ENCODE peak calls at places on chromosomes 1 and 21, in five cellular contexts. Z is CD8-positive, alpha-beta T cell; C is heart left ventricle; M is IMR-90; W is endodermal cell. O is an unnamed sample.

GRCh38 chr1:112046630-112047029 is 57.2 kb upstream of the KCND3 start:
- DNase-seq in Z (no peak), C (no peak), M (no peak), W (no peak), O (no peak)

GRCh38 chr1:216456682-216457081 is 33.4 kb upstream of the USH2A start:
- DNase-seq in Z (no peak), C (no peak), M (peak; percentile 87), W (no peak), O (no peak)

GRCh38 chr1:21337010-21337437 is 46.8 kb upstream of the ECE1 start:
- DNase-seq in Z (no peak), C (no peak), M (no peak), W (no peak), O (no peak)

GRCh38 chr1:79082233-79082632 is 75.7 kb upstream of the ADGRL4 start:
- DNase-seq in Z (no peak), C (no peak), M (no peak), W (no peak), O (no peak)

GRCh38 chr1:84985365-84985764 is 11.5 kb downstream of the MCOLN2 start:
- DNase-seq in Z (no peak), C (no peak), M (no peak), W (no peak), O (no peak)

GRCh38 chr21:45303111-45303615 is 15.5 kb upstream of the POFUT2 start:
- DNase-seq in Z (no peak), C (peak; percentile 34), M (no peak), W (peak; percentile 39), O (peak; percentile 59)

GRCh38 chr1:187648091-187648490 is 819.3 kb downstream of the PLA2G4A start:
- DNase-seq in Z (no peak), C (no peak), M (no peak), W (no peak), O (no peak)

GRCh38 chr1:201741763-201742342 is 87.1 kb upstream of the IPO9 start:
- DNase-seq in Z (no peak), C (no peak), M (no peak), W (no peak), O (no peak)

GRCh38 chr1:94607398-94607797 is 65.8 kb upstream of the F3 start:
- DNase-seq in Z (no peak), C (no peak), M (no peak), W (no peak), O (no peak)

GRCh38 chr1:5349526-5349925 is 642.7 kb downstream of the NPHP4 start:
- DNase-seq in Z (no peak), C (no peak), M (no peak), W (no peak), O (no peak)

GRCh38 chr1:91152331-91152730 is 130.5 kb upstream of the ZNF644 start:
- DNase-seq in Z (no peak), C (no peak), M (no peak), W (no peak), O (no peak)

GRCh38 chr1:238558156-238558555 is 667.4 kb upstream of the ZP4 start:
- DNase-seq in Z (no peak), C (no peak), M (peak; percentile 81), W (no peak), O (no peak)

GRCh38 chr21:29371464-29371863 is 72.7 kb downstream of the BACH1 start:
- DNase-seq in Z (no peak), C (no peak), M (no peak), W (peak; percentile 5), O (no peak)

GRCh38 chr1:231393668-231394067 is 28.4 kb downstream of the EGLN1 start:
- DNase-seq in Z (no peak), C (no peak), M (no peak), W (no peak), O (no peak)

GRCh38 chr1:33943978-33944377 is 80.1 kb downstream of the HMGB4 start:
- DNase-seq in Z (no peak), C (no peak), M (peak; percentile 59), W (no peak), O (no peak)

GRCh38 chr1:115113781-115114180 is 24.5 kb upstream of the TSPAN2 start:
- DNase-seq in Z (no peak), C (no peak), M (peak; percentile 35), W (no peak), O (no peak)

GRCh38 chr1:117735045-117735992 is 129.5 kb downstream of the TENT5C start:
- DNase-seq in Z (no peak), C (no peak), M (peak; percentile 61), W (no peak), O (no peak)

GRCh38 chr1:165116732-165117131 is 239.8 kb downstream of the LMX1A start:
- DNase-seq in Z (no peak), C (no peak), M (peak; percentile 56), W (no peak), O (no peak)

GRCh38 chr1:160428655-160429054 is 28.3 kb downstream of the VANGL2 start:
- DNase-seq in Z (peak; percentile 24), C (peak; percentile 57), M (peak; percentile 47), W (peak; percentile 78), O (no peak)

GRCh38 chr1:198258491-198258890 is 101.7 kb downstream of the NEK7 start:
- DNase-seq in Z (no peak), C (no peak), M (peak; percentile 87), W (no peak), O (no peak)

GRCh38 chr1:227907439-227908015 is 40.2 kb downstream of the WNT9A start:
- DNase-seq in Z (no peak), C (no peak), M (no peak), W (no peak), O (no peak)

GRCh38 chr1:115426271-115426771 is 88.3 kb upstream of the NGF start:
- DNase-seq in Z (no peak), C (peak; percentile 88), M (peak; percentile 91), W (peak; percentile 52), O (no peak)

GRCh38 chr1:169999357-169999756 is 75.1 kb downstream of the KIFAP3 start:
- DNase-seq in Z (no peak), C (peak; percentile 35), M (peak; percentile 84), W (no peak), O (no peak)

GRCh38 chr1:109910123-109910962 is at the start of gene CSF1:
- DNase-seq in Z (peak; percentile 28), C (peak; percentile 86), M (peak; percentile 86), W (peak; percentile 84), O (peak; percentile 88)

GRCh38 chr1:19480282-19480681 is 5.1 kb downstream of the CAPZB start:
- DNase-seq in Z (no peak), C (no peak), M (no peak), W (no peak), O (no peak)

GRCh38 chr1:187047298-187047697 is 218.5 kb downstream of the PLA2G4A start:
- DNase-seq in Z (no peak), C (no peak), M (no peak), W (peak; percentile 57), O (no peak)

GRCh38 chr21:41460578-41461527 is 34.8 kb downstream of the MX1 start:
- DNase-seq in Z (peak; percentile 34), C (peak; percentile 83), M (peak; percentile 72), W (peak; percentile 85), O (peak; percentile 83)

GRCh38 chr1:2543543-2544092 is 12.6 kb upstream of the TNFRSF14 start:
- DNase-seq in Z (no peak), C (peak; percentile 54), M (peak; percentile 27), W (no peak), O (no peak)

GRCh38 chr1:20551945-20552727 is at the start of gene FAM43B:
- DNase-seq in Z (no peak), C (peak; percentile 88), M (no peak), W (peak; percentile 89), O (peak; percentile 66)

DNA sequence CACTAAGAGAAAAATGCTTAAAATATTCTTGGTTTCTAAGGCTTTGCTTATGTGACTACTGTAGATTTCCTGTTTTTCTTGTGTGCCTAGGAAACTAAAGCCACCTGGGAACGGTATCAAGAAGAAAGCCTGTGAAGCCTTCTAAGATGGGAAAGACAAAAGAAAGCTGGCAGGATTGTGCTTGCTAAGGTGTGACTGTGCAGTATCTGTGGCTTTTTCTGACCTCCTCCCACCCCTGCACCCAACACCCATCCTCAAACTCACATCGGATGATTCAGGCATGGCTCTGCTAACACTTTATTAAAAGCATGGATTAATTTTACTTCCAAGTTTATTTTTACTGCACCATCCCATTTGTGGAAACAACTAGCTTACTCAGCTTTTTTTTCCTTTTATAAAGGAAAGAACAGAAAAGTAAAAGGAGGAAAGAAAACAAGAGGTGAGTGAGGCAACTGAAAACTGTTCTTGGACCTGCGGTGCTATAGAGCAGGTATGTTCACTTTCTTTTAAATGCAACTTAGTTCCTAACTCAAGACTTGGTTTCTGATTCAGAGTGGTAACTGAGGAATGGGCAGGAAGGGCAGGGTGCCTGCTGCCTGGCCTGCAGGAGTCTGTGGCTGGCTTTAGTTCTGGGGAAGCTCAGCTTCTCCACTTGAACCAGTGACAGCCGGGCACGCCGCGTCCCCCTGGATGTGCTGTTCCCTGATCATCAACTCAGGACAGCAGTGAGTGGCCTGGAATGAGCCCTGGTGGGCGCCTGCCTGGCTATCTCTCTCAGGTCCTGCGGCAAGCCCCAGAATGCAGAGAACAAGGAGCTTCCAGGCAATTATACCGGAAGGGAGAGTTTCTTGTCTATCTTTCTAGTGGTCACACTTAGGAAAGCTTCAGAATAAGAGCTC is at the start of gene GBP6:
- DNase-seq in Z (no peak), C (peak; percentile 38), M (no peak), W (peak; percentile 67), O (no peak)
- H3K27ac ChIP-seq in Z (no peak within 1 kb of the TSS), C (peak within 1 kb of the TSS; percentile 21), M (no peak within 1 kb of the TSS), W (no peak within 1 kb of the TSS), O (no peak within 1 kb of the TSS)

GRCh38 chr1:1163538-1164070 is 10.1 kb upstream of the TTLL10 start:
- DNase-seq in Z (no peak), C (no peak), M (no peak), W (no peak), O (no peak)
- H3K4me1 ChIP-seq in Z (peaks cover 4% of the 10 kb centered on the region), C (peaks cover 3% of the 10 kb centered on the region), M (peaks cover under 1% of the 10 kb centered on the region), W (no peaks in the 10 kb centered on the region), O (peaks cover 7% of the 10 kb centered on the region)

GRCh38 chr1:177928194-177928593 is 41.7 kb downstream of the SEC16B start:
- DNase-seq in Z (no peak), C (no peak), M (peak; percentile 61), W (peak; percentile 60), O (no peak)
- TF ChIP-seq CTCF in Z (no peak), C (no peak), M (peak; percentile 34), W (peak; percentile 69), O (no peak)

DNA sequence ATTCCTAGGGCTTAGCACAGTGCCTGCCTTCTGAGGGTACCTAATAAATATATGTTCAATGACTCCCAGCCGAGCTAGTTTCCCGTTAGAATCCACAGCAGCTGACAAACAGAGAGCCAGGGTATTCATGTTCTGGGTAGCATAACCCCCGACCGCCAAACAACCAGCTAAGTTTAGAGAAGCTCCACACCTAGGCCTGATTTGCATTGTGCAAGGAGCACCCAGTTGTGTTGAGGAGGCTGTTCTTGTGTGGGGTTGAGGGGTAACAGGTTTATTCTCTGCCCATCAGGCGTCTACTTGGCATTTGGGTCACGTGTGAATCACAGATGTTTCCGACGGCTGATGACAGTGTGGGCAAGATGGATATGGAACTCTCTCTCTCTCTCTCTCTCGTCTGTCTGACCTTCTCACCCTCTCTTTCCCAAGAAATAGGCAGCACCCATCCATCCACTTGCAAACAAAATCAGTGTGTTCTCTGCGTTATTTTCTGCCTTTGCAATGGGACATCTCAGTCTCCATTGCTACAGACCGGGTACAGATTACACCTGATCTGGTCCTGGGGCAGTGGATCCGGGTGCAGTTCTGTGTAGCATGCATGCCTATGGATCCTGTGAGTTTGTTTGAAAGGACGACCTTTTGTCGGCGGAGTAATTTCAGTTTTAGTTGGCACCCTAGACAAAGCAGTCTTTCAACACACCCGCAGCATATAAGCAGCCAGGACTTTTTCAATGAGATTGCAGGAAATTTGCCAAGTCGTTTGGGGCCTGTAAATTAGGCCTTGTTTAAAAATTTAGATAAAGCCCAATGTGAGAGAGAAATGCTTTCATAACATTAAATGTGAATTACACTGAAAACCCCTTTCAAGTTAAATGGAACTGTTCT is 29.4 kb downstream of the KAZN start:
- DNase-seq in Z (no peak), C (no peak), M (no peak), W (no peak), O (no peak)
- H3K27ac ChIP-seq in Z (no peak overlapping the region), C (no peak overlapping the region), M (peak overlapping the region; percentile 62), W (peak overlapping the region; percentile 74), O (peak overlapping the region; percentile 58)

O was measured in upper lobe of right lung.